ENCODE peak calls at places on chromosomes 6 and 20, in eight cellular contexts. Y, E, D, L, T, A, I and Z are unnamed samples. For H3K4me1, the result is how much of the 10 kb centered on the place peaks cover.

GRCh38 chr20:8901237-8902025 is 167.5 kb upstream of the PLCB4 start:
- DNase-seq in Y (no peak), E (no peak), D (no peak), L (no peak), T (peak), A (peak), I (no peak), Z (peak)

GRCh38 chr6:53432318-53433161 is 83.8 kb upstream of the ELOVL5 start:
- DNase-seq in Y (peak), E (no peak), D (no peak), L (no peak), T (no peak), A (no peak), I (no peak), Z (no peak)

GRCh38 chr6:9408718-9409117 is 973.4 kb upstream of the SLC35B3 start:
- DNase-seq in Y (no peak), E (no peak), D (no peak), L (no peak), T (no peak), A (no peak), I (no peak), Z (no peak)

GRCh38 chr20:38109657-38110524 is 55.2 kb downstream of the TGM2 start:
- DNase-seq in Y (peak), E (peak), D (peak), L (no peak), T (no peak), A (peak), I (peak), Z (no peak)

GRCh38 chr6:26328265-26328844 is 36.6 kb upstream of the BTN3A2 start:
- DNase-seq in Y (no peak), E (no peak), D (peak), L (no peak), T (no peak), A (no peak), I (no peak), Z (no peak)

GRCh38 chr6:56450376-56450775 is 192.3 kb downstream of the DST start:
- DNase-seq in Y (no peak), E (no peak), D (no peak), L (no peak), T (no peak), A (no peak), I (no peak), Z (no peak)

GRCh38 chr6:4136354-4136831 is 1.0 kb upstream of the ECI2 start:
- DNase-seq in Y (no peak), E (no peak), D (no peak), L (no peak), T (no peak), A (no peak), I (no peak), Z (no peak)

GRCh38 chr6:54286141-54286540 is 22.1 kb upstream of the TINAG start:
- DNase-seq in Y (no peak), E (no peak), D (no peak), L (no peak), T (no peak), A (no peak), I (no peak), Z (no peak)

GRCh38 chr6:137415834-137416190 is 78.4 kb downstream of the OLIG3 start:
- DNase-seq in Y (no peak), E (no peak), D (no peak), L (no peak), T (no peak), A (no peak), I (no peak), Z (no peak)

GRCh38 chr6:104908431-104909139 is 48.3 kb upstream of the LIN28B start:
- DNase-seq in Y (no peak), E (no peak), D (no peak), L (no peak), T (no peak), A (no peak), I (no peak), Z (no peak)

GRCh38 chr20:1810926-1811620 is 84.1 kb upstream of the SIRPA start:
- DNase-seq in Y (no peak), E (no peak), D (no peak), L (no peak), T (no peak), A (no peak), I (no peak), Z (peak)

GRCh38 chr6:41690541-41691330 is 44.7 kb downstream of the TFEB start:
- DNase-seq in Y (no peak), E (no peak), D (no peak), L (no peak), T (peak), A (peak), I (no peak), Z (no peak)

GRCh38 chr6:3240595-3240994 is 13.1 kb upstream of the TUBB2B start:
- DNase-seq in Y (no peak), E (no peak), D (no peak), L (no peak), T (no peak), A (no peak), I (no peak), Z (no peak)

GRCh38 chr20:41041693-41042092 is 13.1 kb downstream of the TOP1 start:
- DNase-seq in Y (no peak), E (no peak), D (no peak), L (no peak), T (no peak), A (no peak), I (no peak), Z (no peak)

GRCh38 chr6:118709859-118710350 is 58.5 kb upstream of the CEP85L start:
- DNase-seq in Y (no peak), E (peak), D (no peak), L (no peak), T (no peak), A (no peak), I (peak), Z (no peak)

GRCh38 chr6:143221723-143222122 is 161.0 kb downstream of the AIG1 start:
- DNase-seq in Y (no peak), E (no peak), D (no peak), L (no peak), T (no peak), A (no peak), I (no peak), Z (no peak)

GRCh38 chr6:155436981-155437749 is 18.5 kb downstream of the NOX3 start:
- DNase-seq in Y (peak), E (no peak), D (peak), L (no peak), T (no peak), A (no peak), I (no peak), Z (no peak)

GRCh38 chr6:26571592-26572296 is 25.0 kb upstream of the ABT1 start:
- DNase-seq in Y (peak), E (peak), D (peak), L (no peak), T (no peak), A (peak), I (peak), Z (no peak)

GRCh38 chr20:1631309-1632227 is 11.8 kb upstream of the SIRPB1 start:
- DNase-seq in Y (no peak), E (no peak), D (no peak), L (no peak), T (no peak), A (no peak), I (no peak), Z (no peak)

GRCh38 chr6:105484238-105485161 is 81.6 kb upstream of the PREP start:
- DNase-seq in Y (no peak), E (no peak), D (no peak), L (no peak), T (no peak), A (no peak), I (no peak), Z (no peak)

GRCh38 chr6:149864578-149865535 is 698 bp upstream of the LRP11 start:
- DNase-seq in Y (peak), E (peak), D (peak), L (no peak), T (no peak), A (no peak), I (no peak), Z (no peak)

GRCh38 chr6:27753668-27754407 is 158.4 kb downstream of the OR2B2 start:
- DNase-seq in Y (peak), E (peak), D (peak), L (no peak), T (peak), A (peak), I (peak), Z (peak)

GRCh38 chr20:17966432-17967312 is 1.9 kb downstream of the SNX5 start:
- DNase-seq in Y (no peak), E (no peak), D (no peak), L (no peak), T (no peak), A (no peak), I (no peak), Z (no peak)

GRCh38 chr6:90328004-90328403 is 31.4 kb upstream of the BACH2 start:
- DNase-seq in Y (no peak), E (no peak), D (no peak), L (no peak), T (no peak), A (no peak), I (no peak), Z (no peak)

GRCh38 chr20:44342240-44342639 is 5.4 kb downstream of the R3HDML start:
- DNase-seq in Y (no peak), E (no peak), D (no peak), L (no peak), T (no peak), A (no peak), I (no peak), Z (no peak)

GRCh38 chr6:159760602-159761057 is 1.2 kb upstream of the ACAT2 start:
- DNase-seq in Y (no peak), E (no peak), D (no peak), L (no peak), T (no peak), A (no peak), I (no peak), Z (no peak)

GRCh38 chr6:136360783-136361182 is 71.1 kb upstream of the BCLAF1 start:
- DNase-seq in Y (no peak), E (no peak), D (no peak), L (no peak), T (no peak), A (no peak), I (no peak), Z (no peak)

GRCh38 chr6:79947191-79948173 is at the start of gene ELOVL4:
- DNase-seq in Y (peak), E (peak), D (peak), L (no peak), T (peak), A (peak), I (peak), Z (peak)

GRCh38 chr6:154071711-154072110 is 32.7 kb downstream of the OPRM1 start:
- DNase-seq in Y (no peak), E (no peak), D (no peak), L (no peak), T (no peak), A (no peak), I (no peak), Z (no peak)

GRCh38 chr20:728022-728944 is 40.0 kb downstream of the SLC52A3 start:
- DNase-seq in Y (peak), E (peak), D (peak), L (no peak), T (no peak), A (no peak), I (peak), Z (no peak)

GRCh38 chr6:168045706-168046620 is 33.0 kb downstream of the FRMD1 start:
- DNase-seq in Y (no peak), E (no peak), D (no peak), L (no peak), T (peak), A (no peak), I (no peak), Z (no peak)

GRCh38 chr20:60729119-60729900 is 522.8 kb upstream of the CDH4 start:
- DNase-seq in Y (no peak), E (no peak), D (no peak), L (no peak), T (no peak), A (no peak), I (no peak), Z (no peak)

GRCh38 chr20:44692932-44693476 is 22.2 kb upstream of the CCN5 start:
- DNase-seq in Y (peak), E (peak), D (no peak), L (no peak), T (peak), A (peak), I (peak), Z (peak)

GRCh38 chr6:3905853-3906190 is 56.6 kb downstream of the FAM50B start:
- DNase-seq in Y (no peak), E (no peak), D (peak), L (no peak), T (no peak), A (no peak), I (no peak), Z (no peak)

GRCh38 chr6:145115638-145116037 is 619.7 kb downstream of the EPM2A start:
- DNase-seq in Y (no peak), E (no peak), D (no peak), L (no peak), T (no peak), A (no peak), I (no peak), Z (no peak)

GRCh38 chr6:14871196-14871595 is 374.7 kb upstream of the JARID2 start:
- DNase-seq in Y (no peak), E (no peak), D (no peak), L (no peak), T (no peak), A (no peak), I (no peak), Z (no peak)

DNA sequence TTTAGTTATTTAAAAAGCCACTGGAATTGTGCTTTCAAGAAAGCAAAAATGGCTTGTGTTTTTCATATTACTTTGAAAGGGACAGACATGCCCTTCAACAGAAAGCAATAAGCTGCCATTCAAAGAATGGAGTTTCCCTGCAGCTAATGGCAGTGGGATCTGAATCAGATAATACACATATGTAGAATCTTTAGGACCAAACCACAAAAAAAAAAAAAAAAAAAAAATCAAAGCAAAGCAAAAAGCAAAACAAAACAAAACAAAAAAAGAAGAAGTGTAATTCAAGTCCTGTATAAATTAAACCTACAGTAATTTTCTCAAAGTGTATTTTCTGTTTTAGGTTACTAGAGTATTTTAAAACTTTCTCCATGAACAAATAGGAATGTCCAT is 63.6 kb upstream of the ZNF217 start:
- DNase-seq in Y (no peak), E (no peak), D (no peak), L (no peak), T (no peak), A (no peak), I (no peak), Z (no peak)
- H3K4me3 ChIP-seq in Y (no peak), E (no peak), D (no peak), L (no peak), T (no peak), A (no peak), I (no peak), Z (no peak)

DNA sequence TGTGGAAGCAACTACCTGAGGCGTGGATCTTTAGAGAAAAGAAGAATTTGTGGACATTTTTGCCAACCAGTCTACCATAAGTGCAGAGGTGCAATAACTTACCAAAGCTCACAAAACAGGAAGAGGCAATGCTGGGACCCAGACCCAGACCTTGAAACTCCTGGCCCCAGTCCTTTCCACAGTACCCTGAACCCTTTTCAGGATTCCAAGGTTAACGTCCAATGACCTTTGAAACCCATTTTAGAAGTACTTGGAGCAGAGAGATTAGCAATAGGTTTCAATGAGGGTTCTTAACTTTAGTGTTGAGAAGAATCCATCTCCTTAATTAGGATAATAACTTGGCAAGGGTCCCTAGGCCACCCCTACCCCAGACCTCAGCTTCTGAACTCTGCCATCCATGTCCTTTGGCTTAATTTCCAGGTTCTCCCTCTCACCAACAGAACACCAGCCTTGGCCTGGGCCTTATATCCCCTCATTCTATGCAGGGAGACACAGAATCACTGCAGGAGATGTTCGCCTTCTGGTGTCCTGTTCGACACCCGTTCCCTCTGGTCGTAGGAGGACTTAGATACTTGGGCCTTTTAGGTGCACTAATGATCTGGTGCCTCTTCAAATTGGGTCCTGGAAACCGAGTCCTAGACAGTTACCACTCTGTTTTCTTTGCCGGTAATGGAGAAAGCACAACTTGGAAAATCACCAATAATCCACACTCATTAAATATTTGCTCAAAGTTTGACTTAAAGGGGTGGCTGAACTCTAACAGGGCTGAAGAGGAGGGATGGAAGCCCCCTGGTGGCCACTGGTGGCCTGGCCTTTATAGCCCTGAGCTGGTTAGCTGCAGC is 40.6 kb downstream of the ISM1 start:
- DNase-seq in Y (peak), E (peak), D (peak), L (no peak), T (peak), A (no peak), I (peak), Z (no peak)
- TF ChIP-seq CTCF in Y (peak), E (peak), D (peak), L (no peak), T (peak), A (peak), I (peak), Z (no peak)

GRCh38 chr20:47357296-47358051 is 975 bp upstream of the ZMYND8 start:
- DNase-seq in Y (peak), E (peak), D (peak), L (peak), T (peak), A (peak), I (peak), Z (peak)
- H3K4me1 ChIP-seq in Y (half or more), E (half or more), D (under half), L (half or more), T (half or more), A (half or more), I (half or more), Z (half or more)

GRCh38 chr6:7111095-7111690 is 3.4 kb downstream of the RREB1 start:
- DNase-seq in Y (no peak), E (no peak), D (no peak), L (no peak), T (no peak), A (no peak), I (no peak), Z (no peak)

GRCh38 chr6:7108964-7109836 is 1.4 kb downstream of the RREB1 start:
- DNase-seq in Y (peak), E (peak), D (peak), L (peak), T (peak), A (peak), I (peak), Z (peak)

GRCh38 chr6:7107578-7108195 is at the start of gene RREB1:
- DNase-seq in Y (peak), E (peak), D (peak), L (peak), T (peak), A (peak), I (peak), Z (peak)

GRCh38 chr6:7108196-7108963 is 619 bp downstream of the RREB1 start:
- DNase-seq in Y (peak), E (peak), D (peak), L (peak), T (peak), A (peak), I (peak), Z (no peak)

GRCh38 chr6:7110092-7110792 is 2.5 kb downstream of the RREB1 start:
- DNase-seq in Y (no peak), E (no peak), D (no peak), L (no peak), T (no peak), A (no peak), I (no peak), Z (no peak)
- H3K4me3 ChIP-seq in Y (peak), E (no peak), D (peak), L (peak), T (peak), A (peak), I (peak), Z (peak)